ENCODE peak calls at places on chromosomes 4 and X, in ten cellular contexts. One of them, this sample, is unnamed.
A peak's percentile ranks its signal among the peaks of the same experiment; 100 is the strongest.

GRCh38 chrX:143757375-143757774 is 36.8 kb upstream of the SPANXN2 start:
- DNase-seq in effector memory CD8-positive, alpha-beta T cell: no peak
- DNase-seq in progenitor cell of endocrine pancreas: peak; percentile 16
- DNase-seq in midbrain: no peak
- DNase-seq in EL: no peak
- DNase-seq in neural crest cell: no peak
- DNase-seq in Peyer's patch: no peak
- DNase-seq in naive thymus-derived CD8-positive, alpha-beta T cell: no peak
- DNase-seq in dorsolateral prefrontal cortex: no peak
- DNase-seq in right atrium auricular region: no peak
- DNase-seq in this sample: no peak

GRCh38 chr4:40963912-40964478 is 214.2 kb downstream of the NSUN7 start:
- DNase-seq in effector memory CD8-positive, alpha-beta T cell: no peak
- DNase-seq in progenitor cell of endocrine pancreas: no peak
- DNase-seq in midbrain: no peak
- DNase-seq in EL: no peak
- DNase-seq in neural crest cell: no peak
- DNase-seq in Peyer's patch: no peak
- DNase-seq in naive thymus-derived CD8-positive, alpha-beta T cell: no peak
- DNase-seq in dorsolateral prefrontal cortex: no peak
- DNase-seq in right atrium auricular region: no peak
- DNase-seq in this sample: no peak

GRCh38 chr4:99868126-99868596 is 26.1 kb downstream of the LAMTOR3 start:
- DNase-seq in effector memory CD8-positive, alpha-beta T cell: no peak
- DNase-seq in progenitor cell of endocrine pancreas: no peak
- DNase-seq in midbrain: no peak
- DNase-seq in EL: peak; percentile 43
- DNase-seq in neural crest cell: no peak
- DNase-seq in Peyer's patch: no peak
- DNase-seq in naive thymus-derived CD8-positive, alpha-beta T cell: no peak
- DNase-seq in dorsolateral prefrontal cortex: no peak
- DNase-seq in right atrium auricular region: no peak
- DNase-seq in this sample: no peak

GRCh38 chr4:60223098-60223497 is 977.0 kb upstream of the ADGRL3 start:
- DNase-seq in effector memory CD8-positive, alpha-beta T cell: no peak
- DNase-seq in progenitor cell of endocrine pancreas: no peak
- DNase-seq in midbrain: no peak
- DNase-seq in EL: peak; percentile 3
- DNase-seq in neural crest cell: no peak
- DNase-seq in Peyer's patch: no peak
- DNase-seq in naive thymus-derived CD8-positive, alpha-beta T cell: no peak
- DNase-seq in dorsolateral prefrontal cortex: no peak
- DNase-seq in right atrium auricular region: no peak
- DNase-seq in this sample: no peak

GRCh38 chrX:35104626-35105025 is 162.0 kb downstream of the FAM47B start:
- DNase-seq in effector memory CD8-positive, alpha-beta T cell: no peak
- DNase-seq in progenitor cell of endocrine pancreas: no peak
- DNase-seq in midbrain: no peak
- DNase-seq in EL: no peak
- DNase-seq in neural crest cell: no peak
- DNase-seq in Peyer's patch: no peak
- DNase-seq in naive thymus-derived CD8-positive, alpha-beta T cell: no peak
- DNase-seq in dorsolateral prefrontal cortex: no peak
- DNase-seq in right atrium auricular region: no peak
- DNase-seq in this sample: no peak

GRCh38 chr4:7217453-7218310 is 25.3 kb downstream of the SORCS2 start:
- DNase-seq in effector memory CD8-positive, alpha-beta T cell: no peak
- DNase-seq in progenitor cell of endocrine pancreas: no peak
- DNase-seq in midbrain: no peak
- DNase-seq in EL: no peak
- DNase-seq in neural crest cell: no peak
- DNase-seq in Peyer's patch: no peak
- DNase-seq in naive thymus-derived CD8-positive, alpha-beta T cell: no peak
- DNase-seq in dorsolateral prefrontal cortex: no peak
- DNase-seq in right atrium auricular region: no peak
- DNase-seq in this sample: no peak

GRCh38 chrX:17596051-17596450 is 141.2 kb upstream of the SCML1 start:
- DNase-seq in effector memory CD8-positive, alpha-beta T cell: no peak
- DNase-seq in progenitor cell of endocrine pancreas: no peak
- DNase-seq in midbrain: no peak
- DNase-seq in EL: peak; percentile 2
- DNase-seq in neural crest cell: no peak
- DNase-seq in Peyer's patch: no peak
- DNase-seq in naive thymus-derived CD8-positive, alpha-beta T cell: no peak
- DNase-seq in dorsolateral prefrontal cortex: no peak
- DNase-seq in right atrium auricular region: no peak
- DNase-seq in this sample: no peak

GRCh38 chrX:48531359-48531954 is 8.1 kb upstream of the TBC1D25 start:
- DNase-seq in effector memory CD8-positive, alpha-beta T cell: no peak
- DNase-seq in progenitor cell of endocrine pancreas: no peak
- DNase-seq in midbrain: no peak
- DNase-seq in EL: peak; percentile 65
- DNase-seq in neural crest cell: no peak
- DNase-seq in Peyer's patch: no peak
- DNase-seq in naive thymus-derived CD8-positive, alpha-beta T cell: no peak
- DNase-seq in dorsolateral prefrontal cortex: no peak
- DNase-seq in right atrium auricular region: peak; percentile 64
- DNase-seq in this sample: no peak

GRCh38 chrX:128543114-128543513 is 490.9 kb upstream of the ACTRT1 start:
- DNase-seq in effector memory CD8-positive, alpha-beta T cell: no peak
- DNase-seq in progenitor cell of endocrine pancreas: no peak
- DNase-seq in midbrain: no peak
- DNase-seq in EL: no peak
- DNase-seq in neural crest cell: no peak
- DNase-seq in Peyer's patch: no peak
- DNase-seq in naive thymus-derived CD8-positive, alpha-beta T cell: no peak
- DNase-seq in dorsolateral prefrontal cortex: no peak
- DNase-seq in right atrium auricular region: no peak
- DNase-seq in this sample: no peak

GRCh38 chrX:30875957-30876356 is 13.1 kb downstream of the TAB3 start:
- DNase-seq in effector memory CD8-positive, alpha-beta T cell: no peak
- DNase-seq in progenitor cell of endocrine pancreas: no peak
- DNase-seq in midbrain: no peak
- DNase-seq in EL: peak; percentile 74
- DNase-seq in neural crest cell: no peak
- DNase-seq in Peyer's patch: no peak
- DNase-seq in naive thymus-derived CD8-positive, alpha-beta T cell: no peak
- DNase-seq in dorsolateral prefrontal cortex: no peak
- DNase-seq in right atrium auricular region: no peak
- DNase-seq in this sample: no peak

GRCh38 chr4:128031756-128032384 is 29.2 kb upstream of the LARP1B start:
- DNase-seq in effector memory CD8-positive, alpha-beta T cell: no peak
- DNase-seq in progenitor cell of endocrine pancreas: no peak
- DNase-seq in midbrain: no peak
- DNase-seq in EL: no peak
- DNase-seq in neural crest cell: no peak
- DNase-seq in Peyer's patch: no peak
- DNase-seq in naive thymus-derived CD8-positive, alpha-beta T cell: no peak
- DNase-seq in dorsolateral prefrontal cortex: no peak
- DNase-seq in right atrium auricular region: no peak
- DNase-seq in this sample: no peak

GRCh38 chrX:84611843-84612636 is 109.8 kb upstream of the HDX start:
- DNase-seq in effector memory CD8-positive, alpha-beta T cell: no peak
- DNase-seq in progenitor cell of endocrine pancreas: no peak
- DNase-seq in midbrain: no peak
- DNase-seq in EL: no peak
- DNase-seq in neural crest cell: no peak
- DNase-seq in Peyer's patch: no peak
- DNase-seq in naive thymus-derived CD8-positive, alpha-beta T cell: no peak
- DNase-seq in dorsolateral prefrontal cortex: no peak
- DNase-seq in right atrium auricular region: no peak
- DNase-seq in this sample: no peak

GRCh38 chr4:141587897-141588296 is 48.5 kb upstream of the IL15 start:
- DNase-seq in effector memory CD8-positive, alpha-beta T cell: no peak
- DNase-seq in progenitor cell of endocrine pancreas: no peak
- DNase-seq in midbrain: no peak
- DNase-seq in EL: peak; percentile 57
- DNase-seq in neural crest cell: no peak
- DNase-seq in Peyer's patch: no peak
- DNase-seq in naive thymus-derived CD8-positive, alpha-beta T cell: no peak
- DNase-seq in dorsolateral prefrontal cortex: no peak
- DNase-seq in right atrium auricular region: no peak
- DNase-seq in this sample: no peak

GRCh38 chr4:176123710-176124407 is 58.2 kb downstream of the WDR17 start:
- DNase-seq in effector memory CD8-positive, alpha-beta T cell: no peak
- DNase-seq in progenitor cell of endocrine pancreas: no peak
- DNase-seq in midbrain: peak; percentile 1
- DNase-seq in EL: peak; percentile 25
- DNase-seq in neural crest cell: no peak
- DNase-seq in Peyer's patch: no peak
- DNase-seq in naive thymus-derived CD8-positive, alpha-beta T cell: no peak
- DNase-seq in dorsolateral prefrontal cortex: no peak
- DNase-seq in right atrium auricular region: no peak
- DNase-seq in this sample: peak; percentile 12

GRCh38 chr4:168432419-168433146 is 47.7 kb downstream of the DDX60L start:
- DNase-seq in effector memory CD8-positive, alpha-beta T cell: no peak
- DNase-seq in progenitor cell of endocrine pancreas: no peak
- DNase-seq in midbrain: no peak
- DNase-seq in EL: no peak
- DNase-seq in neural crest cell: no peak
- DNase-seq in Peyer's patch: no peak
- DNase-seq in naive thymus-derived CD8-positive, alpha-beta T cell: no peak
- DNase-seq in dorsolateral prefrontal cortex: no peak
- DNase-seq in right atrium auricular region: no peak
- DNase-seq in this sample: no peak

GRCh38 chrX:8987672-8988250 is 46.2 kb downstream of the FAM9B start:
- DNase-seq in effector memory CD8-positive, alpha-beta T cell: peak; percentile 24
- DNase-seq in progenitor cell of endocrine pancreas: no peak
- DNase-seq in midbrain: no peak
- DNase-seq in EL: no peak
- DNase-seq in neural crest cell: no peak
- DNase-seq in Peyer's patch: peak; percentile 38
- DNase-seq in naive thymus-derived CD8-positive, alpha-beta T cell: peak; percentile 84
- DNase-seq in dorsolateral prefrontal cortex: no peak
- DNase-seq in right atrium auricular region: no peak
- DNase-seq in this sample: peak; percentile 62

GRCh38 chr4:169620846-169621228 is 459 bp downstream of the CLCN3 start:
- DNase-seq in effector memory CD8-positive, alpha-beta T cell: peak; percentile 27
- DNase-seq in progenitor cell of endocrine pancreas: no peak
- DNase-seq in midbrain: peak; percentile 38
- DNase-seq in EL: peak; percentile 35
- DNase-seq in neural crest cell: no peak
- DNase-seq in Peyer's patch: no peak
- DNase-seq in naive thymus-derived CD8-positive, alpha-beta T cell: no peak
- DNase-seq in dorsolateral prefrontal cortex: peak; percentile 24
- DNase-seq in right atrium auricular region: no peak
- DNase-seq in this sample: no peak

GRCh38 chr4:4781936-4782754 is 77.3 kb upstream of the MSX1 start:
- DNase-seq in effector memory CD8-positive, alpha-beta T cell: no peak
- DNase-seq in progenitor cell of endocrine pancreas: no peak
- DNase-seq in midbrain: no peak
- DNase-seq in EL: peak; percentile 72
- DNase-seq in neural crest cell: no peak
- DNase-seq in Peyer's patch: no peak
- DNase-seq in naive thymus-derived CD8-positive, alpha-beta T cell: no peak
- DNase-seq in dorsolateral prefrontal cortex: no peak
- DNase-seq in right atrium auricular region: no peak
- DNase-seq in this sample: no peak

GRCh38 chr4:53688186-53688790 is 97.0 kb upstream of the LNX1 start:
- DNase-seq in effector memory CD8-positive, alpha-beta T cell: no peak
- DNase-seq in progenitor cell of endocrine pancreas: no peak
- DNase-seq in midbrain: no peak
- DNase-seq in EL: peak; percentile 98
- DNase-seq in neural crest cell: no peak
- DNase-seq in Peyer's patch: no peak
- DNase-seq in naive thymus-derived CD8-positive, alpha-beta T cell: no peak
- DNase-seq in dorsolateral prefrontal cortex: peak; percentile 15
- DNase-seq in right atrium auricular region: no peak
- DNase-seq in this sample: no peak

GRCh38 chr4:57132746-57133142 is 22.6 kb upstream of the IGFBP7 start:
- DNase-seq in effector memory CD8-positive, alpha-beta T cell: no peak
- DNase-seq in progenitor cell of endocrine pancreas: no peak
- DNase-seq in midbrain: no peak
- DNase-seq in EL: no peak
- DNase-seq in neural crest cell: no peak
- DNase-seq in Peyer's patch: no peak
- DNase-seq in naive thymus-derived CD8-positive, alpha-beta T cell: no peak
- DNase-seq in dorsolateral prefrontal cortex: no peak
- DNase-seq in right atrium auricular region: no peak
- DNase-seq in this sample: no peak

GRCh38 chr4:84938316-84938715 is 28.2 kb downstream of the WDFY3 start:
- DNase-seq in effector memory CD8-positive, alpha-beta T cell: no peak
- DNase-seq in progenitor cell of endocrine pancreas: no peak
- DNase-seq in midbrain: no peak
- DNase-seq in EL: peak; percentile 79
- DNase-seq in neural crest cell: no peak
- DNase-seq in Peyer's patch: no peak
- DNase-seq in naive thymus-derived CD8-positive, alpha-beta T cell: no peak
- DNase-seq in dorsolateral prefrontal cortex: no peak
- DNase-seq in right atrium auricular region: no peak
- DNase-seq in this sample: no peak

GRCh38 chr4:4339504-4340085 is 47.3 kb upstream of the NSG1 start:
- DNase-seq in effector memory CD8-positive, alpha-beta T cell: no peak
- DNase-seq in progenitor cell of endocrine pancreas: no peak
- DNase-seq in midbrain: no peak
- DNase-seq in EL: no peak
- DNase-seq in neural crest cell: no peak
- DNase-seq in Peyer's patch: no peak
- DNase-seq in naive thymus-derived CD8-positive, alpha-beta T cell: no peak
- DNase-seq in dorsolateral prefrontal cortex: no peak
- DNase-seq in right atrium auricular region: no peak
- DNase-seq in this sample: no peak

GRCh38 chr4:57374866-57375595 is 264.8 kb upstream of the IGFBP7 start:
- DNase-seq in effector memory CD8-positive, alpha-beta T cell: no peak
- DNase-seq in progenitor cell of endocrine pancreas: no peak
- DNase-seq in midbrain: no peak
- DNase-seq in EL: peak; percentile 79
- DNase-seq in neural crest cell: no peak
- DNase-seq in Peyer's patch: no peak
- DNase-seq in naive thymus-derived CD8-positive, alpha-beta T cell: no peak
- DNase-seq in dorsolateral prefrontal cortex: no peak
- DNase-seq in right atrium auricular region: no peak
- DNase-seq in this sample: no peak

GRCh38 chrX:48890296-48890925 is 7.2 kb downstream of the TIMM17B start:
- DNase-seq in effector memory CD8-positive, alpha-beta T cell: no peak
- DNase-seq in progenitor cell of endocrine pancreas: no peak
- DNase-seq in midbrain: no peak
- DNase-seq in EL: no peak
- DNase-seq in neural crest cell: no peak
- DNase-seq in Peyer's patch: peak; percentile 6
- DNase-seq in naive thymus-derived CD8-positive, alpha-beta T cell: no peak
- DNase-seq in dorsolateral prefrontal cortex: peak; percentile 35
- DNase-seq in right atrium auricular region: no peak
- DNase-seq in this sample: no peak

GRCh38 chrX:40434947-40435346 is 145.8 kb upstream of the ATP6AP2 start:
- DNase-seq in effector memory CD8-positive, alpha-beta T cell: no peak
- DNase-seq in progenitor cell of endocrine pancreas: no peak
- DNase-seq in midbrain: peak; percentile 52
- DNase-seq in EL: peak; percentile 0
- DNase-seq in neural crest cell: peak; percentile 14
- DNase-seq in Peyer's patch: no peak
- DNase-seq in naive thymus-derived CD8-positive, alpha-beta T cell: no peak
- DNase-seq in dorsolateral prefrontal cortex: peak; percentile 33
- DNase-seq in right atrium auricular region: no peak
- DNase-seq in this sample: no peak

GRCh38 chr4:96170198-96170597 is 330.3 kb downstream of the PDHA2 start:
- DNase-seq in effector memory CD8-positive, alpha-beta T cell: no peak
- DNase-seq in progenitor cell of endocrine pancreas: no peak
- DNase-seq in midbrain: no peak
- DNase-seq in EL: no peak
- DNase-seq in neural crest cell: no peak
- DNase-seq in Peyer's patch: no peak
- DNase-seq in naive thymus-derived CD8-positive, alpha-beta T cell: no peak
- DNase-seq in dorsolateral prefrontal cortex: no peak
- DNase-seq in right atrium auricular region: no peak
- DNase-seq in this sample: no peak

GRCh38 chrX:109399831-109400230 is 82.1 kb downstream of the GUCY2F start:
- DNase-seq in effector memory CD8-positive, alpha-beta T cell: no peak
- DNase-seq in progenitor cell of endocrine pancreas: no peak
- DNase-seq in midbrain: no peak
- DNase-seq in EL: no peak
- DNase-seq in neural crest cell: no peak
- DNase-seq in Peyer's patch: no peak
- DNase-seq in naive thymus-derived CD8-positive, alpha-beta T cell: no peak
- DNase-seq in dorsolateral prefrontal cortex: no peak
- DNase-seq in right atrium auricular region: no peak
- DNase-seq in this sample: no peak